ENCODE peak calls at places on chromosomes 4 and X, in nine cellular contexts. J, D, R, L, U, O, A, X and F are unnamed samples.

GRCh38 chr4:123235431-123235830 is 161.2 kb upstream of the SPRY1 start:
- DNase-seq in O (no peak), A (no peak), D (no peak), L (peak; percentile 18), U (no peak), X (no peak), R (no peak), J (no peak), F (no peak)

GRCh38 chr4:158170691-158171455 is 2.0 kb downstream of the GASK1B start:
- DNase-seq in O (peak; percentile 91), A (peak; percentile 58), U (no peak), L (no peak), J (no peak), R (peak; percentile 36), X (no peak), D (peak; percentile 26), F (no peak)

GRCh38 chr4:102687982-102688433 is 72.8 kb downstream of the MANBA start:
- DNase-seq in X (no peak), L (no peak), R (no peak), J (no peak), D (no peak), U (no peak), A (no peak), O (no peak), F (no peak)

GRCh38 chr4:112589207-112589606 is 47.5 kb downstream of the ZGRF1 start:
- DNase-seq in O (no peak), L (no peak), X (peak; percentile 10), D (no peak), R (no peak), J (no peak), A (no peak), U (no peak), F (no peak)

GRCh38 chr4:186832906-186833305 is 109.2 kb upstream of the FAT1 start:
- DNase-seq in R (no peak), L (no peak), D (no peak), X (no peak), O (no peak), A (no peak), U (no peak), J (no peak), F (no peak)

GRCh38 chrX:43813898-43814297 is 68.4 kb downstream of the MAOB start:
- DNase-seq in X (no peak), A (no peak), U (no peak), D (peak; percentile 23), O (no peak), J (no peak), R (no peak), L (peak; percentile 30), F (no peak)

GRCh38 chr4:37567781-37568180 is 118.4 kb downstream of the RELL1 start:
- DNase-seq in R (no peak), O (no peak), U (no peak), J (no peak), X (no peak), D (no peak), L (no peak), A (no peak), F (no peak)

GRCh38 chr4:106365613-106366012 is 3.0 kb downstream of the GIMD1 start:
- DNase-seq in J (no peak), X (peak; percentile 72), L (peak; percentile 44), A (no peak), O (no peak), R (no peak), U (no peak), D (no peak), F (no peak)

GRCh38 chr4:95105983-95106382 is 348.2 kb downstream of the BMPR1B start:
- DNase-seq in D (no peak), L (no peak), A (no peak), U (no peak), J (no peak), R (no peak), X (no peak), O (no peak), F (no peak)

GRCh38 chr4:7905461-7905915 is 34.2 kb downstream of the AFAP1 start:
- DNase-seq in L (no peak), J (no peak), O (peak; percentile 89), X (peak; percentile 85), U (no peak), R (no peak), A (no peak), D (no peak), F (no peak)

GRCh38 chr4:25970691-25971427 is 56.8 kb downstream of the SMIM20 start:
- DNase-seq in D (no peak), U (no peak), L (no peak), X (no peak), R (no peak), J (no peak), O (no peak), A (peak; percentile 74), F (no peak)

GRCh38 chr4:185127021-185127925 is 15.8 kb upstream of the SLC25A4 start:
- DNase-seq in R (no peak), J (no peak), O (peak; percentile 82), A (peak; percentile 74), U (no peak), D (no peak), L (peak; percentile 38), X (no peak), F (no peak)

GRCh38 chrX:133294126-133294525 is 76.0 kb upstream of the TFDP3 start:
- DNase-seq in R (no peak), D (no peak), O (no peak), X (peak; percentile 30), A (no peak), U (no peak), J (no peak), L (no peak), F (no peak)

GRCh38 chr4:37471971-37472370 is 214.2 kb downstream of the RELL1 start:
- DNase-seq in R (no peak), J (no peak), X (no peak), U (no peak), A (peak; percentile 82), D (no peak), O (no peak), L (no peak), F (no peak)

GRCh38 chr4:165992263-165992662 is 119.2 kb downstream of the TLL1 start:
- DNase-seq in L (no peak), R (no peak), D (no peak), X (no peak), O (no peak), A (no peak), J (no peak), U (no peak), F (no peak)

GRCh38 chr4:184330008-184330400 is 112.3 kb upstream of the ENPP6 start:
- DNase-seq in O (peak; percentile 89), R (no peak), X (no peak), J (no peak), D (no peak), A (no peak), L (no peak), U (no peak), F (no peak)

GRCh38 chr4:137432431-137432830 is 99.9 kb downstream of the PCDH18 start:
- DNase-seq in A (no peak), L (no peak), J (no peak), O (no peak), X (no peak), R (no peak), D (no peak), U (no peak), F (no peak)

GRCh38 chr4:3320361-3321023 is 27.7 kb downstream of the RGS12 start:
- DNase-seq in O (peak; percentile 70), A (peak; percentile 49), D (no peak), U (no peak), X (no peak), L (no peak), J (no peak), R (no peak), F (no peak)

GRCh38 chrX:131816551-131817136 is 206.5 kb upstream of the STK26 start:
- DNase-seq in O (no peak), L (no peak), U (peak; percentile 50), D (peak; percentile 69), X (peak; percentile 78), A (no peak), J (peak; percentile 84), R (no peak), F (no peak)

GRCh38 chr4:3295837-3296624 is 3.2 kb downstream of the RGS12 start:
- DNase-seq in D (no peak), J (no peak), R (no peak), O (no peak), U (no peak), A (no peak), L (no peak), X (no peak), F (no peak)

GRCh38 chrX:113906168-113906567 is 677.7 kb upstream of the HTR2C start:
- DNase-seq in U (no peak), X (no peak), A (no peak), O (no peak), R (no peak), L (peak; percentile 10), D (no peak), J (no peak), F (no peak)

GRCh38 chrX:2385224-2385623 is 115.6 kb downstream of the DHRSX start:
- DNase-seq in O (peak; percentile 2), R (no peak), L (no peak), X (no peak), U (no peak), D (no peak), A (peak; percentile 77), J (no peak), F (no peak)

GRCh38 chr4:114922582-114922912 is 190.9 kb downstream of the NDST4 start:
- DNase-seq in R (no peak), X (no peak), A (no peak), U (no peak), J (no peak), D (no peak), L (no peak), O (no peak), F (no peak)

GRCh38 chr4:177448850-177449249 is 6.6 kb upstream of the AGA start:
- DNase-seq in O (no peak), X (peak; percentile 41), J (no peak), L (no peak), D (no peak), R (no peak), U (no peak), A (no peak), F (peak; percentile 57)